ENCODE peak calls at places on chromosome 11, in four cellular contexts. F is B cell, E is RWPE1, N is OCI-LY7. Z is an unnamed sample.

GRCh38 chr11:19345519-19345847 is 104.7 kb upstream of the E2F8 start:
- DNase-seq in F (no peak), E (no peak), N (no peak), Z (no peak)

GRCh38 chr11:16410479-16410878 is 54.1 kb upstream of the SOX6 start:
- DNase-seq in F (no peak), E (no peak), N (no peak), Z (no peak)

GRCh38 chr11:119029340-119030028 is 1.2 kb downstream of the SLC37A4 start:
- DNase-seq in F (no peak), E (no peak), N (no peak), Z (peak)

GRCh38 chr11:9315078-9315688 is 790 bp upstream of the TMEM41B start:
- DNase-seq in F (no peak), E (no peak), N (no peak), Z (no peak)

GRCh38 chr11:124839051-124839971 is 25.9 kb upstream of the ROBO3 start:
- DNase-seq in F (peak), E (no peak), N (no peak), Z (peak)

GRCh38 chr11:2266586-2267305 is 3.6 kb downstream of the ASCL2 start:
- DNase-seq in F (no peak), E (no peak), N (no peak), Z (no peak)

GRCh38 chr11:75028321-75029097 is 39.8 kb downstream of the NEU3 start:
- DNase-seq in F (no peak), E (no peak), N (no peak), Z (no peak)

GRCh38 chr11:67278135-67278938 is 10.8 kb upstream of the ANKRD13D start:
- DNase-seq in F (no peak), E (no peak), N (no peak), Z (no peak)

GRCh38 chr11:26234451-26234850 is 97.5 kb upstream of the ANO3 start:
- DNase-seq in F (no peak), E (peak), N (no peak), Z (no peak)

GRCh38 chr11:133928628-133929059 is 28.1 kb downstream of the IGSF9B start:
- DNase-seq in F (no peak), E (peak), N (no peak), Z (no peak)

GRCh38 chr11:124719534-124719933 is 20.2 kb upstream of the NRGN start:
- DNase-seq in F (no peak), E (no peak), N (no peak), Z (no peak)

GRCh38 chr11:66857234-66857926 is 516 bp downstream of the LRFN4 start:
- DNase-seq in F (peak), E (peak), N (no peak), Z (peak)

GRCh38 chr11:431921-432320 is 9.9 kb downstream of the ANO9 start:
- DNase-seq in F (no peak), E (no peak), N (no peak), Z (no peak)

GRCh38 chr11:128607819-128608218 is 20.5 kb upstream of the ETS1 start:
- DNase-seq in F (no peak), E (no peak), N (no peak), Z (no peak)

GRCh38 chr11:4704790-4705334 is 278 bp downstream of the MMP26 start:
- DNase-seq in F (no peak), E (no peak), N (no peak), Z (no peak)

GRCh38 chr11:73995247-73995646 is 12.6 kb upstream of the UCP2 start:
- DNase-seq in F (no peak), E (no peak), N (peak), Z (no peak)

GRCh38 chr11:35227551-35228341 is 88.8 kb downstream of the CD44 start:
- DNase-seq in F (no peak), E (no peak), N (no peak), Z (no peak)

GRCh38 chr11:75966546-75967287 is 151.7 kb downstream of the UVRAG start:
- DNase-seq in F (no peak), E (peak), N (no peak), Z (peak)

GRCh38 chr11:67288452-67289225 is 464 bp upstream of the ANKRD13D start:
- DNase-seq in F (peak), E (peak), N (peak), Z (peak)

GRCh38 chr11:68471360-68472340 is 11.1 kb downstream of the PPP6R3 start:
- DNase-seq in F (no peak), E (no peak), N (no peak), Z (peak)

GRCh38 chr11:125797641-125798040 is 9.7 kb downstream of the PATE3 start:
- DNase-seq in F (no peak), E (no peak), N (no peak), Z (no peak)

GRCh38 chr11:17014774-17015638 is 792 bp upstream of the PLEKHA7 start:
- DNase-seq in F (peak), E (peak), N (no peak), Z (peak)

GRCh38 chr11:26268980-26269660 is 62.8 kb upstream of the ANO3 start:
- DNase-seq in F (no peak), E (no peak), N (no peak), Z (no peak)

GRCh38 chr11:59560290-59560701 is 49.0 kb downstream of the OR4D9 start:
- DNase-seq in F (no peak), E (peak), N (peak), Z (peak)

GRCh38 chr11:64605248-64605560 is 14.2 kb downstream of the SLC22A12 start:
- DNase-seq in F (no peak), E (no peak), N (no peak), Z (no peak)

DNA sequence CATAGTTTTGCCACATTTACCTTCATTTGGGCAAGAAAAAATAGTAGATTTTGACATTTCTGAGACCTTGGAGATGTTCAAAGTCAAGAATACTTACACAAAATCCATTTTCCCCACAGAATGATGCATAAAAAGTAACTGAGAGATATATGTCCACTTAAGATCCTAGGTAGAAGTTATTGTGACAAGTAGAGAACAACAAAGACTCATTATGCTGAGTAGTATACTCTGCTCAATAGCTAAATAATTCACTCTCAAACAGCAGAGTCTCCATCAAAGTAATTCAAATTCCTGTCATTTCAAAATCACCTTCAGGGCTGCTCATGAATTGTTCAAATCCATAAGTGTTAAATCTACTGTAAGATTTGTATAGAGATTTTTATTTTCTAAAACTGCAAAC is 35.3 kb downstream of the IMMP1L start:
- DNase-seq in F (no peak), E (no peak), N (no peak), Z (no peak)
- TF ChIP-seq CTCF in F (no peak), E (no peak), N (no peak), Z (no peak)

GRCh38 chr11:122215244-122215992 is 99.4 kb upstream of the BLID start:
- DNase-seq in F (peak), E (peak), N (peak), Z (peak)
- TF ChIP-seq CTCF in F (peak), E (peak), N (peak), Z (peak)

GRCh38 chr11:129828301-129828836 is 12.7 kb downstream of the TMEM45B start:
- DNase-seq in F (no peak), E (no peak), N (no peak), Z (no peak)
- TF ChIP-seq CTCF in F (no peak), E (no peak), N (no peak), Z (no peak)

GRCh38 chr11:21263026-21263425 is 593.6 kb downstream of the NELL1 start:
- DNase-seq in F (no peak), E (no peak), N (no peak), Z (no peak)

GRCh38 chr11:21264125-21264524 is 594.7 kb downstream of the NELL1 start:
- DNase-seq in F (no peak), E (no peak), N (no peak), Z (no peak)

GRCh38 chr11:21268036-21268435 is 598.6 kb downstream of the NELL1 start:
- DNase-seq in F (no peak), E (no peak), N (no peak), Z (no peak)
- TF ChIP-seq CTCF in F (no peak), E (no peak), N (no peak), Z (no peak)

DNA sequence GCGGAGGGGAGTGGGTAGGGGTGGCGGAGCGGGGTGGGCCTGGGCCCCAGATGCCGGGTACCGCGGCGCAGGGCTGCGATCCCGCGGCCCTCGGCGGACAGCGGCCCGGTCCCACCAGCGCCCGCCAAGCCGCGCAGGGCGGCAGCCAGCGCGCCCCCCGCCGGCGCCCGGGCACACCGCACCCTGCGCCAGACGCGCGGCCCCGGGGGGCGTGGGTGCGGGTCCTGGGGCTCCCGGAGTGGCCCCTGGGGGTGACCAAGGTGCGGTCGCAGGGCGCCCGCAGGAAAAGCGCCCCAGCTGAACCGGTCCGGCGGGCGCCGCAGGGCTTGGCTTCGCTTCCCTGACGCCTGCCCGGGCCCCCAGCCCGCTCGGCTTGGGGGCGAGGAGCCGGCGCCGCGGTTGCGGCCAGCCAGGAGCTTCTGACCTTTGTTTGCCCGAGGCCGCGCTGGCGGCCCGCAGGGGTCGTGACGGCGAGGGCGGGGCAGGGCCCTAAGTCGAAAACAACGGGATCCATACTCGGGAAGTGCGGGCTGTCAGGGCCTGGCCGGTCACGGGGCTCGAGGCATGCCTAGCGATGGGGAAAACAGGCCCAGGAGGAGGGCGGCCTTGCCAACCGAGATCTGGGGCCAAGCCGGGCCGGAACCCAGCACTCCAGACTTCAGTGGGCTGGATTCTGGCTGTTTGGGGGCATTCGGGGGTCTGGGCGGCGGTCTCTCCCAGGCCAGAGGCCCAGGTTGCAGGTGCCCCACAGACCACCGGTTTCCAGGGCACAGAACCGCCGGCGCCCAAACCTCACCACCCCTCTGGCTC is 581 bp upstream of the AP5B1 start:
- DNase-seq in F (peak), E (no peak), N (no peak), Z (peak)
- TF ChIP-seq CTCF in F (peak), E (peak), N (peak), Z (peak)

DNA sequence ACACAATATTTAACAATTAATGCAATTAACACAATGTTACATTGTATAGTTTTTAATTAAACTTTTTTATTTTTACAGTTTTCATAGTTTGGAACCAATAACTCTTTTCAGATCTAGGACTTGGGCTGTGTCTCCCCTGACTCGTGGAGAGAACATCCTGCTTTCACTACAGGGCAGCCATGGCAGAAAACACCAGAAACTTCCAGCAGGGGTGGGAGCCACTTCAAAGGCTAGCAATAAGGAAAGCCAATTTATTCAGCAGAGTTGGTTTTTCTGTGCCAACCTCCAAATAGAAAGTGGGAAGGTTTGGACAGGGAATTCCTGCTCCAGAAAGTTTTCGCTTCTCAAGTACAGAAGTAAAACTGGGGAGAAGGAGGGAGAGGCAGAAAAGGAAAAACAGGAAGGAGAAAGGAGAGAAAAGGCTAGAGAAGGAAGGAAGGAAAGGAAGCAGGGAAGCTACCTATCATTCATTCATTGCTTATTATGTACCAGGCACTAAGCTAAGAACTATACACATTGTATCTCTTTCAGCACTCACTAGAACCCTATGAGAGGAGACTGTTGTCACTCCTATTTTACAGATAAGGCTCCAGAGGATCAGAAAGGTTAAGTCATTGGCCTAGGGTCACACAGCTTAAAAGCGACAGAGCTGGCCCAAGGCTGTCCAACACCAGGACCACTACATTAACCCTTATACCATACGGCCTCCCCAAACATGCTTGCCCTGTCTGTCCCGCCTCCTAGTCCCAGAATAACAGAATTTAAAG is 54.8 kb upstream of the CREB3L1 start:
- DNase-seq in F (no peak), E (no peak), N (no peak), Z (no peak)
- TF ChIP-seq CTCF in F (no peak), E (no peak), N (no peak), Z (no peak)

GRCh38 chr11:69640260-69640994 is 529 bp upstream of the CCND1 start:
- DNase-seq in F (no peak), E (no peak), N (no peak), Z (peak)
- TF ChIP-seq CTCF in F (no peak), E (no peak), N (no peak), Z (no peak)

GRCh38 chr11:14290422-14290821 is 68.6 kb downstream of the RRAS2 start:
- DNase-seq in F (no peak), E (no peak), N (no peak), Z (no peak)
- TF ChIP-seq CTCF in F (peak), E (no peak), N (no peak), Z (no peak)

DNA sequence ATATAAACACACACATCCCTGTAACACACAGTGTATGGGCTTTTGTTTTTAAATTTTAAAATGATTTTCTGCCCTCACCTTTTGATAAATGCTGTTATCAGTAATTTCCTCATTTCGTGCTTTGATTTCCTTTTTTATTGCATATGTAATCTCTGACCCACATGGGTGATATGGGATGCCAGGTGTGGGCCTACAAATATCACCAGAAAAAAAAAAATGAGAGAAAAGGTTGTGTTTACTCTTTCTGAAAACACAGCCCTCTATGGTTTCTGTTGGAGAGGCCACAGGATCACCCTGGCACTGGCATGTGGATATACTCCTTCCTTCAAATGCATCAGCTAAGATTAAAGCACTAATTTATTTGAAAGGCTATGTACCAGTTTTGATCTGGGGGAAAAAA is 17.0 kb downstream of the DRD2 start:
- DNase-seq in F (no peak), E (no peak), N (no peak), Z (no peak)
- TF ChIP-seq CTCF in F (no peak), E (no peak), N (no peak), Z (no peak)

GRCh38 chr11:6894097-6894496 is 1.8 kb upstream of the OR2D2 start:
- DNase-seq in F (no peak), E (no peak), N (no peak), Z (no peak)
- TF ChIP-seq CTCF in F (no peak), E (no peak), N (no peak), Z (no peak)

Z was measured in GM13977.